ENCODE peak calls at places on chromosomes 11 and 22, in four cellular contexts. O, Q, T and P are unnamed samples.

GRCh38 chr11:129625930-129626329 is 189.7 kb upstream of the TMEM45B start:
- DNase-seq in O (peak), Q (no peak), T (no peak), P (no peak)

GRCh38 chr11:35363246-35364100 is 55.9 kb downstream of the SLC1A2 start:
- DNase-seq in Q (no peak), T (no peak), O (no peak), P (no peak)

GRCh38 chr11:47467372-47467771 is 18.4 kb upstream of the RAPSN start:
- DNase-seq in T (no peak), O (no peak), Q (no peak), P (no peak)

GRCh38 chr11:10770626-10771254 is 19.7 kb downstream of the CTR9 start:
- DNase-seq in T (peak), Q (peak), O (peak), P (peak)

GRCh38 chr22:17575151-17575550 is 11.9 kb downstream of the SLC25A18 start:
- DNase-seq in O (no peak), T (no peak), Q (no peak), P (no peak)

GRCh38 chr11:117837791-117838190 is 13.2 kb upstream of the FXYD2 start:
- DNase-seq in Q (no peak), O (no peak), T (no peak), P (no peak)

GRCh38 chr11:116696381-116696941 is 76.3 kb downstream of the BUD13 start:
- DNase-seq in O (no peak), T (no peak), Q (no peak), P (no peak)

GRCh38 chr11:17810736-17811135 is 76.2 kb downstream of the KCNC1 start:
- DNase-seq in O (peak), Q (no peak), T (peak), P (peak)

GRCh38 chr22:50570861-50571260 is 7.4 kb downstream of the CPT1B start:
- DNase-seq in Q (no peak), T (no peak), O (no peak), P (no peak)

GRCh38 chr11:129189646-129190045 is 2.5 kb downstream of the ARHGAP32 start:
- DNase-seq in O (no peak), Q (no peak), T (no peak), P (no peak)

GRCh38 chr22:25095869-25096268 is 103.8 kb upstream of the CRYBB3 start:
- DNase-seq in Q (no peak), T (no peak), O (no peak), P (no peak)

GRCh38 chr11:70503878-70504240 is 105.5 kb downstream of the CTTN start:
- DNase-seq in T (no peak), O (no peak), Q (peak), P (peak)

GRCh38 chr11:92550411-92550810 is 325.8 kb downstream of the FAT3 start:
- DNase-seq in O (no peak), T (no peak), Q (peak), P (no peak)

GRCh38 chr11:62603072-62603408 is 1.4 kb upstream of the MTA2 start:
- DNase-seq in T (no peak), O (no peak), Q (peak), P (no peak)

GRCh38 chr22:39091136-39092081 is 5.6 kb upstream of the APOBEC3H start:
- DNase-seq in Q (no peak), O (no peak), T (no peak), P (no peak)

GRCh38 chr11:84719935-84720577 is 907.1 kb downstream of the DLG2 start:
- DNase-seq in T (no peak), O (no peak), Q (peak), P (peak)

GRCh38 chr11:69663326-69663725 is 11.8 kb downstream of the LTO1 start:
- DNase-seq in T (no peak), O (no peak), Q (no peak), P (no peak)

GRCh38 chr11:59511675-59512074 is 336 bp downstream of the OR4D9 start:
- DNase-seq in T (no peak), Q (no peak), O (no peak), P (no peak)

GRCh38 chr11:9516113-9516512 is 55.3 kb downstream of the ZNF143 start:
- DNase-seq in O (no peak), T (no peak), Q (peak), P (peak)

GRCh38 chr11:61091373-61092279 is 10.7 kb upstream of the CD5 start:
- DNase-seq in T (peak), Q (no peak), O (peak), P (no peak)
- H2AFZ ChIP-seq in T (no peak), Q (peak), O (no peak), P (no peak)

DNA sequence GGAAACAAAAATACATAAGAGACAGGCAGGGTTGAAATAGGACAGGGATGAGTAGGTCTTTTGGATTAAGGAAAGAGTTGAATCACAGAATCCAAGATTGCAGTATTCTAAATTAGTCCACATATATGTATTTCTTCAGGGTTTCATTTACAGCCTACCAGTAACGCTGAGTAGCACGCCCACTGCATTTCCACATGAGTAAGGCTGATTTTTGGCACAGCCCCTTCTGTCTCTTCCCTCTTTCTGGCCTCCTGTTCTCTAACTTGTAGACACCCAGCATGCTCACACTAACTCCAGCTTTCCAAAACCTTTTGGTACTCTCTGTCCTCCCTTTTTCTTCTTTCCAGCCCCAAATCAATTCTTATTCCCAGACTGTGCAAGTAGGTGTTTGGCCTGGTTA is 3.7 kb upstream of the SIK2 start:
- DNase-seq in T (peak), Q (no peak), O (no peak), P (peak)
- H2AFZ ChIP-seq in T (no peak), Q (peak), O (no peak), P (no peak)

GRCh38 chr11:112167145-112167544 is at the start of gene TEX12:
- DNase-seq in O (no peak), Q (peak), T (no peak), P (no peak)
- H2AFZ ChIP-seq in O (peak), Q (peak), T (no peak), P (no peak)

GRCh38 chr11:16788141-16789060 is 50.0 kb downstream of the C11orf58 start:
- DNase-seq in O (peak), Q (peak), T (peak), P (peak)
- H2AFZ ChIP-seq in O (peak), Q (no peak), T (peak), P (no peak)